ENCODE peak calls at places on chromosomes 11 and 22, in seven cellular contexts. E is heart left ventricle, M is lung, L is brain microvascular endothelial cell, V is K562, G is left ventricle myocardium inferior, F is RWPE2. O is an unnamed sample.

GRCh38 chr11:120689591-120689990 is 178.0 kb downstream of the GRIK4 start:
- DNase-seq in E (no peak), G (no peak), L (no peak), M (no peak), F (no peak), V (no peak), O (no peak)

GRCh38 chr11:7252683-7253213 is 1.0 kb downstream of the SYT9 start:
- DNase-seq in L (no peak), V (no peak), M (no peak), G (no peak), E (no peak), F (peak; percentile 38), O (peak; percentile 4)

GRCh38 chr11:37946155-37946766 is 1348.2 kb upstream of the RAG2 start:
- DNase-seq in V (peak; percentile 13), F (no peak), G (no peak), L (peak; percentile 62), E (no peak), M (no peak), O (peak; percentile 36)

GRCh38 chr11:118691926-118692830 is 12.7 kb upstream of the TREH start:
- DNase-seq in V (no peak), F (peak; percentile 89), M (no peak), G (no peak), L (peak; percentile 18), E (no peak), O (no peak)

GRCh38 chr11:19344661-19345518 is 104.1 kb upstream of the E2F8 start:
- DNase-seq in F (peak; percentile 76), G (peak; percentile 42), L (no peak), M (no peak), E (peak; percentile 46), V (no peak), O (peak; percentile 54)

GRCh38 chr11:75668508-75669297 is at the start of gene MAP6:
- DNase-seq in G (peak; percentile 27), V (peak; percentile 32), L (no peak), M (no peak), F (no peak), E (peak; percentile 41), O (peak; percentile 64)

GRCh38 chr22:41062146-41062545 is 30.2 kb upstream of the EP300 start:
- DNase-seq in M (no peak), F (no peak), V (no peak), L (no peak), G (no peak), E (no peak), O (no peak)

GRCh38 chr22:40043086-40043485 is 48.3 kb downstream of the FAM83F start:
- DNase-seq in E (peak; percentile 45), F (no peak), L (no peak), G (no peak), M (peak; percentile 59), V (no peak), O (no peak)

GRCh38 chr11:66744485-66745355 is 15.7 kb upstream of the SPTBN2 start:
- DNase-seq in L (peak; percentile 45), V (peak; percentile 99), M (peak; percentile 85), E (peak; percentile 87), F (peak; percentile 83), G (peak; percentile 84), O (peak; percentile 88)

GRCh38 chr22:26446808-26447515 is 17.9 kb downstream of the ASPHD2 start:
- DNase-seq in F (no peak), L (no peak), G (no peak), M (no peak), E (no peak), V (no peak), O (no peak)

GRCh38 chr11:197741-198235 is 4.9 kb downstream of the SCGB1C1 start:
- DNase-seq in E (no peak), G (no peak), L (no peak), F (no peak), V (no peak), M (peak; percentile 22), O (no peak)

DNA sequence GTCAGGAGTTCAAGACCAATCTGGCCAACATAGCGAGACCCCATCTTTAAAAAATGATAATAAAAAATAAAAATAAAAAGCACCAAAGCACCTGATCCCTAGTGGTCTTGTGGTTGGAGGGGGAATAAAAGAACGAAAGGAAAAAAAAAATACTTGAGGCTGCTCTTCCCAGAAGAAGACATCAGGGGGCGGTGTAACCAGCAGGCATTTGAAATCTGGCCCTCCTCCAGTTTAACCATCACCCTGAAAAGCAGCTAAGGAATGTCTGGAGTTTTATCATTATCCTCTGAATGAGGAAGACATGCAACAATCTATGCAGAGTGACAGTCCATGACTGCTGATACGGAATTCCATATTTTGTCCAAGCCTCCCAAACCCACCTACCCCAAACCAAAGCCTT is 5.6 kb upstream of the KCTD17 start:
- DNase-seq in G (no peak), V (peak; percentile 31), E (no peak), L (peak; percentile 44), F (no peak), M (no peak), O (no peak)
- TF ChIP-seq CTCF in G (peak; percentile 43), V (peak; percentile 58), E (peak; percentile 32), L (peak; percentile 72), F (peak; percentile 40), M (no peak), O (peak; percentile 76)

GRCh38 chr22:23755711-23756110 is 1.5 kb upstream of the VPREB3 start:
- DNase-seq in E (no peak), M (no peak), G (no peak), F (no peak), V (no peak), L (no peak), O (no peak)
- H3K4me3 ChIP-seq in E (no peak overlapping the region), M (no peak overlapping the region), G (no peak overlapping the region), F (no peak overlapping the region), V (no peak overlapping the region), L (no peak overlapping the region), O (no peak overlapping the region)

GRCh38 chr11:92311616-92312449 is 87.2 kb downstream of the FAT3 start:
- DNase-seq in L (no peak), F (no peak), M (no peak), V (no peak), E (no peak), G (no peak), O (no peak)
- TF ChIP-seq CTCF in L (peak; percentile 47), F (no peak), M (no peak), V (no peak), E (no peak), G (no peak), O (no peak)

GRCh38 chr11:12218909-12219308 is 108.5 kb downstream of the MICAL2 start:
- DNase-seq in L (no peak), G (no peak), F (no peak), M (no peak), E (no peak), V (no peak), O (no peak)

GRCh38 chr11:12221136-12221535 is 110.7 kb downstream of the MICAL2 start:
- DNase-seq in L (no peak), F (no peak), V (no peak), M (no peak), G (no peak), E (no peak), O (no peak)

GRCh38 chr11:12217879-12218278 is 107.5 kb downstream of the MICAL2 start:
- DNase-seq in M (no peak), G (no peak), L (no peak), F (no peak), V (no peak), E (no peak), O (no peak)

GRCh38 chr11:12220305-12220704 is 109.9 kb downstream of the MICAL2 start:
- DNase-seq in G (peak; percentile 80), V (no peak), M (no peak), L (no peak), E (peak; percentile 89), F (no peak), O (no peak)

DNA sequence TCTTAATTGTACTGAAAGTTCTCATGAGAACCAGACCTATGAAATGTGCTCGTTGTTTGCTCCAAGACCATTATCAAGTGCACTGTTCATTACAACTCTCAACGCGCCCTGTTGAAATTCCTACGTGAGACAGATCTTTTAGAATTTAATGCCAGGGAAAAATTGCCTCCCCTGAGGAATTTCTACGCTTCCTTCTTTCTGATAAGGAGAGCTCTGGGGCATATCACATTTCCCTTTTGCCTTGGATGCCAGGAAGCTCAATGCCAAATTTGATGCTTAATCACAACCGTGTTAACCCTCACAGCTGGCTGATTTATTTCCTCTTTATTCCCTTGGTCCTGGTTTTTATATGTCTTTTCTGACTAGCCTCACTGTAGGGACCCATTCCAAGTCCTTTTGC is 109.3 kb downstream of the MICAL2 start:
- DNase-seq in M (no peak), F (no peak), V (no peak), E (no peak), L (peak; percentile 38), G (no peak), O (no peak)
- H3K4me3 ChIP-seq in M (no peak overlapping the region), F (no peak overlapping the region), V (no peak overlapping the region), E (no peak overlapping the region), L (no peak overlapping the region), G (peak overlapping the region; percentile 42), O (no peak overlapping the region)

GRCh38 chr22:46764140-46764680 is 1.8 kb downstream of the TBC1D22A start:
- DNase-seq in G (no peak), L (no peak), M (no peak), F (no peak), V (no peak), E (no peak), O (no peak)

GRCh38 chr22:46763051-46763705 is 728 bp downstream of the TBC1D22A start:
- DNase-seq in F (no peak), G (peak; percentile 67), L (no peak), M (no peak), E (peak; percentile 80), V (peak; percentile 38), O (no peak)

GRCh38 chr22:46761017-46761416 is 1.4 kb upstream of the TBC1D22A start:
- DNase-seq in F (no peak), L (no peak), E (no peak), G (no peak), V (no peak), M (no peak), O (no peak)

GRCh38 chr22:46761539-46762237 is 762 bp upstream of the TBC1D22A start:
- DNase-seq in M (no peak), F (no peak), V (no peak), G (no peak), L (no peak), E (no peak), O (no peak)

GRCh38 chr22:46762238-46763050 is at the start of gene TBC1D22A:
- DNase-seq in G (peak; percentile 96), V (peak; percentile 85), L (peak; percentile 87), E (peak; percentile 97), M (peak; percentile 95), F (peak; percentile 90), O (peak; percentile 96)
- TF ChIP-seq CTCF in G (peak; percentile 34), V (no peak), L (no peak), E (no peak), M (peak; percentile 7), F (no peak), O (peak; percentile 1)

GRCh38 chr11:69773626-69774353 is 1.4 kb downstream of the FGF4 start:
- DNase-seq in E (no peak), G (no peak), M (no peak), F (no peak), L (no peak), V (no peak), O (no peak)
- H3K4me3 ChIP-seq in E (no peak overlapping the region), G (no peak overlapping the region), M (no peak overlapping the region), F (no peak overlapping the region), L (no peak overlapping the region), V (no peak overlapping the region), O (no peak overlapping the region)

GRCh38 chr22:50169774-50170341 is 673 bp upstream of the PANX2 start:
- DNase-seq in V (peak; percentile 80), F (no peak), L (no peak), G (no peak), M (no peak), E (peak; percentile 28), O (peak; percentile 26)
- TF ChIP-seq CTCF in V (no peak), F (no peak), L (no peak), G (no peak), M (no peak), E (no peak), O (no peak)

O was measured in BE2C.